ENCODE peak calls at places on chromosomes 5 and 9, in seven cellular contexts. N is heart left ventricle; F is colonic mucosa; H is CD8-positive, alpha-beta T cell; R is IMR-90; U is cardiac muscle cell; I is BJ. W is an unnamed sample.

GRCh38 chr5:95712347-95712958 is 18.7 kb upstream of the RHOBTB3 start:
- DNase-seq in N (no peak), F (no peak), H (no peak), R (peak), U (peak), I (peak), W (peak)

GRCh38 chr9:7174884-7175283 is 417.1 kb downstream of the KDM4C start:
- DNase-seq in N (no peak), F (no peak), H (no peak), R (no peak), U (no peak), I (no peak), W (no peak)

GRCh38 chr9:82989949-82990348 is 73.0 kb downstream of the RASEF start:
- DNase-seq in N (no peak), F (no peak), H (no peak), R (no peak), U (no peak), I (no peak), W (no peak)

GRCh38 chr5:132294728-132295504 is 722 bp downstream of the SLC22A4 start:
- DNase-seq in N (peak), F (peak), H (peak), R (peak), U (peak), I (peak), W (peak)

GRCh38 chr9:97786341-97786740 is 66.7 kb upstream of the FOXE1 start:
- DNase-seq in N (no peak), F (no peak), H (no peak), R (peak), U (no peak), I (no peak), W (no peak)

GRCh38 chr5:12672141-12672540 is 767.9 kb upstream of the CTNND2 start:
- DNase-seq in N (no peak), F (no peak), H (no peak), R (no peak), U (peak), I (no peak), W (no peak)

GRCh38 chr9:32264171-32264862 is 120.1 kb upstream of the ACO1 start:
- DNase-seq in N (no peak), F (no peak), H (no peak), R (peak), U (peak), I (no peak), W (peak)

GRCh38 chr9:127749090-127749787 is 14.1 kb upstream of the TOR2A start:
- DNase-seq in N (no peak), F (no peak), H (no peak), R (no peak), U (no peak), I (no peak), W (no peak)

GRCh38 chr5:100186181-100186580 is 349.0 kb upstream of the FAM174A start:
- DNase-seq in N (no peak), F (no peak), H (no peak), R (no peak), U (no peak), I (no peak), W (no peak)

GRCh38 chr9:120713257-120714087 is 798 bp downstream of the MEGF9 start:
- DNase-seq in N (peak), F (peak), H (no peak), R (no peak), U (no peak), I (no peak), W (no peak)

GRCh38 chr9:109986423-109987055 is 206.5 kb downstream of the PALM2AKAP2 start:
- DNase-seq in N (no peak), F (no peak), H (no peak), R (peak), U (no peak), I (peak), W (peak)

GRCh38 chr9:136666364-136667216 is 3.9 kb downstream of the EGFL7 start:
- DNase-seq in N (no peak), F (no peak), H (no peak), R (no peak), U (peak), I (no peak), W (no peak)

GRCh38 chr5:180860273-180860886 is 696 bp downstream of the ZFP62 start:
- DNase-seq in N (peak), F (peak), H (peak), R (no peak), U (no peak), I (no peak), W (no peak)

GRCh38 chr9:78694950-78695349 is 398.0 kb downstream of the PSAT1 start:
- DNase-seq in N (no peak), F (no peak), H (no peak), R (no peak), U (no peak), I (no peak), W (no peak)

GRCh38 chr9:36136277-36136893 is at the start of gene GLIPR2:
- DNase-seq in N (peak), F (peak), H (peak), R (peak), U (peak), I (no peak), W (peak)

GRCh38 chr9:101737705-101738565 is 512 bp downstream of the GRIN3A start:
- DNase-seq in N (peak), F (no peak), H (no peak), R (no peak), U (peak), I (no peak), W (no peak)

GRCh38 chr9:135209852-135210251 is 122.4 kb downstream of the OLFM1 start:
- DNase-seq in N (no peak), F (no peak), H (no peak), R (peak), U (peak), I (no peak), W (no peak)

GRCh38 chr9:135211524-135211890 is 124.0 kb downstream of the OLFM1 start:
- DNase-seq in N (peak), F (no peak), H (no peak), R (no peak), U (no peak), I (no peak), W (no peak)

GRCh38 chr9:135210676-135211523 is 123.4 kb downstream of the OLFM1 start:
- DNase-seq in N (peak), F (no peak), H (no peak), R (no peak), U (no peak), I (no peak), W (no peak)

GRCh38 chr9:135212961-135213360 is 125.5 kb downstream of the OLFM1 start:
- DNase-seq in N (peak), F (no peak), H (no peak), R (no peak), U (no peak), I (no peak), W (no peak)

DNA sequence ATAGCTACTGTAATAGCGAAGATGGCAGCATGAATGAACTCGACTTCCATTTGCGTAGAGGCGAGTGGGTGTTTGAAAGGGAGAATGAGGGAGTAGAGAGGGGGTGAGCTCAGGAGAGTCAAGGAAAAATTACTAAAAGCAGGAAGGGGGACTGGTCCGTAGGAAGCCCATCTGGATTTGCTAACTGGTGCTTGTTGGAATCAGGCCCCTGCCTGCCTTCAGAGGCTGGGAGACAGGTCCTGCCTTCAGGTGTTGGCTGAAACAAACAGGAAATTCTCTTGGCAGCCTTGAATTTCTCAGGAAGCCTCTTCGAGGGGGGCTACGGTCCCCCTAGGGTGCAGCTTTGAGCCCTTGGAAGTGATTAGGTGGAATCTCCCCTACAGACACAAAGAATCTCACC is 121.7 kb downstream of the OLFM1 start:
- DNase-seq in N (peak), F (no peak), H (no peak), R (no peak), U (no peak), I (no peak), W (no peak)
- TF ChIP-seq CTCF in N (no peak), F (no peak), H (no peak), R (no peak), U (no peak), I (no peak), W (no peak)

GRCh38 chr9:96420468-96421219 is 2.5 kb upstream of the ZNF367 start:
- DNase-seq in N (no peak), F (peak), H (no peak), R (peak), U (peak), I (peak), W (peak)
- H3K4me3 ChIP-seq in N (no peak), F (no peak), H (no peak), R (no peak), U (no peak), I (no peak), W (no peak)

DNA sequence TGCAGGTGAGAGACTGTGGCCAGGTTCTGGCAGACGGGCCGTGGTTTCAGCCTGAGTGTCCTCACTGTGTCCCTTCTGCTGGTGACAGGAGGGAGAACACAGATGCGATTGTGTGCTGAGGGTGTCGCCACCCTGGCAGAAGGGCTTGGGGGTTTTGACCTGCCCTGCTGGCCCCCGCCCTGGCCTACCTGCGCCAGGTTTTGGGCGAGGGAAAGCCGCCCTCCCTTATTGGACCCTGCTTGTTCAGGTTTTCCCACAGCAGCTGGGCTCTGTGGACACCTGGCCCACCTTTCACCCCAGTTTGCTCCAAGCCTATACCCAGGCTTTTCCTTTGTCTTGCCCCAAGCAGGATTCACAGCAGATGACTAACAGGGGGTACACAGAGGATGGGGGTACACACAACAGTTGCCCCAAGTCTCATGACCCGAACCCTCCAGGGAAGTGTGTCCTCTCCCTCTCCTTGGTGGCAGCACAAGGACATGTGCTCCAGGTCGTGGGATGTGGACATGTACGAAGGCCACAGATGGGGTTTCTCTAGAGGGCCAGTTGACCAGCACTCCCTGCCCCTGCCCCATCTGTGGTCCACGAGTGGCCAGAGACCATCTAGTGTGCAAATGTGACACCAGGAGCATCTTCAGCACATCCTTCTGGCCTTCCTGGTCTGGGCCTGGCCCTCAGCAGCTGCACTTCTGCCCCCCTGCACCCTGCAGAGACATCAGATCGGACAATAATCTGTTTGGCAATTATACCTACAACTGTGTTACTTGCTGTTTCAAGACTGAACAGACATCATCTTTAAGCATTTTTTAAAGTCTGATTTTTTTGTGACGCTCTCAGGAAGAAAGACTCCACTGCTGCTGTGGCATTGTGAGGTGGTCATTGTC is 265.8 kb upstream of the IRX4 start:
- DNase-seq in N (no peak), F (no peak), H (no peak), R (no peak), U (no peak), I (no peak), W (no peak)
- TF ChIP-seq CTCF in N (no peak), F (no peak), H (no peak), R (no peak), U (no peak), I (no peak), W (no peak)

GRCh38 chr5:172115541-172115982 is 72.5 kb downstream of the STK10 start:
- DNase-seq in N (no peak), F (no peak), H (no peak), R (no peak), U (no peak), I (no peak), W (no peak)
- H3K4me3 ChIP-seq in N (no peak), F (no peak), H (peak), R (no peak), U (no peak), I (no peak), W (no peak)

GRCh38 chr9:69122391-69123141 is 51.5 kb upstream of the TJP2 start:
- DNase-seq in N (no peak), F (peak), H (no peak), R (peak), U (peak), I (no peak), W (peak)

GRCh38 chr9:69120380-69121154 is 53.5 kb upstream of the TJP2 start:
- DNase-seq in N (no peak), F (peak), H (no peak), R (no peak), U (no peak), I (no peak), W (no peak)

GRCh38 chr9:69122086-69122390 is 52.0 kb upstream of the TJP2 start:
- DNase-seq in N (peak), F (peak), H (peak), R (peak), U (peak), I (no peak), W (peak)

GRCh38 chr9:69118656-69119055 is 55.4 kb upstream of the TJP2 start:
- DNase-seq in N (no peak), F (no peak), H (no peak), R (no peak), U (no peak), I (no peak), W (no peak)

DNA sequence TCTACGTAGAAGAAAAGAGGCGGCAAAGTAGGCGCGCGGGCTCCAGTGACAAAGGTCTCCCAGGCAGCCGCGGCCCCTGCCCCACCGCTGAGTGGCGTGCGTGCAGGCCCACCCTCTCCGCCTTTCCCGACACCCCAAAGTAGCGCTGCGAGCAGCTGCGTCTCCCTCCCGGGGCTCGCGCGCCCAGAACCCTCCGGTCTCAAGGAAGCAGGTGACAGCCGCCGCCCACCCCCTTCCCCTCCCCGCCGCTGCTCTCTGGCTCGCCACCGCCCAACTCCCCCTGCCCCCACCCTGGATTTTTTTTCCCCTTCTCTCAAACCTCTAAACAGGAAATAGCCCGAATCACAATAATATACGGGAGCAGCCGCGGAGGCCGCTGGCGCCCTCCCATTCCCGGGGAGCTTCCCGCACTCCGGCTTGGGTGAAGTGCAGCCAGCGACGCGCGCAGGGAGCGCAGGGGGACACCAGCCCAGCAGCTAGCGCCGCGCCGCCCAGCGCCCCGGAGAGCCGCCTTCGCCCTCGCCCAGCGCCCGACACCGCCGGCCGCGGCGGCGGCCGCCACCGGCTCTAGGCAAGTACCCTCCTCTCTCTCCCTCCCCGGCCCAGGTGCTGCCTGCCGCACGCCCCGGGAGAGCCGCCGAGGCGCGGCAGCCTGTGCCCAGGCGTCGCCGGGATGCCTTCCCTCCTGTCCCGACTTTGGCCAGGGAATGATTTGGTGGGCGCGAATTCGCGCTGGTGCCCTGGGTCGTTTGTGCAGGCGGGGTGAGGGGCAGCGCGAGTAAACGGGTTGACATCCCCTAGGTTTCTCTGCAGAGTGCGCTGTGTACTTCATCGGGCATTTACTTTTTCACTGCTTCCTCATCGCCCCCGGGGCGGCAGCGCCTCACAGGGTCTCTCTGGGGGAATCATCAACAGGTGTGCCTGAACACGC is 52.7 kb upstream of the TJP2 start:
- DNase-seq in N (peak), F (peak), H (peak), R (peak), U (peak), I (no peak), W (no peak)
- TF ChIP-seq CTCF in N (peak), F (no peak), H (no peak), R (no peak), U (peak), I (no peak), W (peak)

GRCh38 chr9:124010665-124011321 is 775 bp upstream of the LHX2 start:
- DNase-seq in N (no peak), F (no peak), H (no peak), R (no peak), U (peak), I (no peak), W (no peak)
- H3K4me3 ChIP-seq in N (peak), F (peak), H (no peak), R (no peak), U (peak), I (peak), W (no peak)

DNA sequence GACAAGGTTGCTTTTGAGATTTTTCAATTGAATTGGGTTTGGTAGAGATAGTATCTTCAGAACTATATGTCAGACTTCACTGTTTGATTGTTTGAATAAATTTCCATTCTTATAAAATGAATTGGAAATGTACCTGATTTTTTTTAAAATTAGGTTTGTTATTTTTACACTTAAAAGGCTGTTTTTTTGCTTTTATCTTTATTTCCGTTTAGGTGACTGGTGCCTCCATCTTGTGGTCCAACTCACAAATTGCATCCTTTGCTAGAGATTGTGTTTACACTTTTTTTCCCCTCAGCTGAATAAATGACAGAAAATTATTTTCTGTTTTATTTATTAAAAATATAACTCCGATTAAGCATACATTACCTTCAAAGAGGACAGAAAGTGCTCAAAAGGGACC is 15.6 kb downstream of the NDUFAF2 start:
- DNase-seq in N (no peak), F (no peak), H (no peak), R (peak), U (peak), I (no peak), W (peak)
- TF ChIP-seq CTCF in N (peak), F (no peak), H (peak), R (peak), U (peak), I (peak), W (peak)

DNA sequence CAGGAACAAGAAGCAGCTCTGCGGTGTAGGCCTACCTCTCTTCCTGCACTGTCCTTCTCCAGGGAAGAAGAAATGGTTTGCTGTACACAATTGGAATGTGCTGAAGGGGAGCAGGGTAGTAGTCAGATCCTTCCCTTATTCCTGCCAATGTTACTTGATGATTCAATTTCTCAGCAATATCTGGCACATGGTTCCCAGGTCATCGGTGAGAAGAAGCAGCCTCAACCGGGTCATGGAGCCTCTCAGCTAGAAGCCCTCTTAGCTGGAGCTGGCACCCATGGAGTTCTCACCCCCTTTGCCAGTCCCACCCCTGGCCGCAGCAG is 36.9 kb downstream of the ACTBL2 start:
- DNase-seq in N (no peak), F (no peak), H (no peak), R (peak), U (no peak), I (no peak), W (no peak)
- H3K4me3 ChIP-seq in N (no peak), F (no peak), H (no peak), R (no peak), U (no peak), I (no peak), W (no peak)